ENCODE peak calls at places on chromosomes 16 and 17, in eight cellular contexts. M is sigmoid colon, W is fibroblast of the aortic adventitia, O is GM23338, Q is tibial nerve, C is psoas muscle, L is lower leg skin, U is GM06990. I is an unnamed sample.

GRCh38 chr16:27824006-27824405 is 239.5 kb downstream of the GSG1L start:
- DNase-seq in O (no peak), W (no peak), M (peak), C (no peak), Q (no peak), L (no peak), U (no peak), I (no peak)

GRCh38 chr17:63697341-63698286 is 2.3 kb downstream of the LIMD2 start:
- DNase-seq in W (peak), C (peak), U (peak), Q (no peak), M (no peak), L (no peak), O (peak), I (peak)

GRCh38 chr16:70706948-70707465 is 21.2 kb upstream of the MTSS2 start:
- DNase-seq in M (peak), O (no peak), Q (no peak), U (no peak), L (no peak), C (no peak), W (peak), I (no peak)

GRCh38 chr16:79077391-79077790 is 523.1 kb downstream of the MAF start:
- DNase-seq in C (no peak), W (no peak), U (no peak), L (no peak), M (no peak), O (peak), Q (no peak), I (no peak)

GRCh38 chr17:77905766-77906165 is 52.7 kb upstream of the TNRC6C start:
- DNase-seq in Q (no peak), M (peak), U (no peak), C (no peak), W (no peak), L (no peak), O (no peak), I (no peak)

GRCh38 chr17:73985466-73986015 is 217.9 kb upstream of the RPL38 start:
- DNase-seq in L (no peak), Q (no peak), W (no peak), O (no peak), C (no peak), M (no peak), U (no peak), I (no peak)

GRCh38 chr17:42477173-42477572 is 18.5 kb downstream of the ATP6V0A1 start:
- DNase-seq in L (no peak), U (no peak), M (no peak), O (no peak), W (no peak), Q (no peak), C (no peak), I (no peak)

GRCh38 chr17:50946223-50946890 is 80.2 kb upstream of the TOB1 start:
- DNase-seq in O (no peak), C (no peak), U (no peak), W (no peak), M (peak), Q (no peak), L (no peak), I (no peak)

GRCh38 chr17:828761-829160 is 46.6 kb downstream of the MRM3 start:
- DNase-seq in O (no peak), M (no peak), C (no peak), W (peak), L (no peak), Q (no peak), U (no peak), I (no peak)

GRCh38 chr17:50090971-50091950 is 3.9 kb upstream of the PDK2 start:
- DNase-seq in C (no peak), M (no peak), O (no peak), U (no peak), W (no peak), L (no peak), Q (no peak), I (no peak)

GRCh38 chr17:15977894-15978293 is 21.6 kb downstream of the ZSWIM7 start:
- DNase-seq in W (no peak), O (no peak), Q (no peak), U (no peak), L (no peak), C (no peak), M (no peak), I (no peak)

GRCh38 chr16:85259831-85260165 is 147.5 kb upstream of the CIBAR2 start:
- DNase-seq in Q (no peak), L (no peak), M (no peak), C (no peak), W (no peak), O (no peak), U (no peak), I (no peak)

GRCh38 chr17:42342242-42343008 is 45.8 kb downstream of the STAT3 start:
- DNase-seq in U (no peak), C (no peak), Q (no peak), L (no peak), W (no peak), M (peak), O (no peak), I (peak)

GRCh38 chr16:54986404-54986803 is 55.7 kb downstream of the IRX5 start:
- DNase-seq in U (no peak), M (no peak), Q (no peak), O (no peak), C (no peak), L (no peak), W (no peak), I (no peak)

GRCh38 chr17:58195518-58196123 is 3.1 kb downstream of the EPX start:
- DNase-seq in U (no peak), L (no peak), C (no peak), W (no peak), Q (no peak), M (no peak), O (no peak), I (no peak)

GRCh38 chr17:61402978-61403845 is 3.6 kb downstream of the TBX2 start:
- DNase-seq in O (peak), L (no peak), W (peak), C (no peak), Q (peak), U (no peak), M (no peak), I (no peak)

GRCh38 chr16:85376292-85377095 is 236.6 kb upstream of the GSE1 start:
- DNase-seq in Q (no peak), U (no peak), O (no peak), C (peak), W (no peak), L (no peak), M (peak), I (no peak)

DNA sequence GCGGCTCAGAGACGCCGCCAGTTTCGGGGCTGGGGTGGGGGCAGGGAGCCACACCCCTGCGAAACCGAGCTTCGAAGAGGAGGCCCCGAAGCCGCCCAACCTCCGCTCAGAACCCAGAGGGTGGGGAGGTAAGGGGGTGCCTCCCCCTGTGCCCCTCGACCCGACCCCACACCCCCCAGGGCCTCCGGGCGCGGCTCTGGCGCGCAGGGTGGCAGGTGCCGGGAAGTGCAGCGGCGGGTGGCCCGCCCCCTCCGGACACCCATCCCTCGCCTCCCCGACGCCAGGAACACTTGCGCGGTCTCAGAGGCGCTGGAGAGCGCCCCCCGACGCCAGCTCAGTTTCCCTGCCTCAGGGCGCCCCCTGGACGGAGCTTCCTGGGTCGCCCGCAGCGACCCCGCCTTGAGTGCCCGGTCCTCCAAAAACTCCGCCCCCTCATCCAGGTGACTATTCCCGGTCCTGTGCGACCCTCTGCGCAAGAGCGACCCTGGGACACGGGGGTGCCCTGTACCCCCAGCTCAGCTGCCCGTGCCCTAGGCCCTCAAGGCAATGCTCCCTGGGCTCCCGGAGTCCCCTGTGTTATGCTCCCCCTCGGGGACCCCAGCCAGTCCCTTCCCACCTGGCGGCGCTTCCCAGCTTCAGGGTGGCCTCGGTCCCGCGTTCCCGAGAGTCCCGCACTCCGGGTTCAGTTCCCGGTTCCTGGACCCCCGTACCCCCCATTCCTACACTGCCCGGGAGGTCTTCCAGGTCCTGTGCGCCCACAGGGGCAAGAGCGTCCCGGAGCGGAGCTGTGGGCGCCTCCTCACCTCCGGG is 562 bp downstream of the PPL start:
- DNase-seq in L (no peak), M (peak), Q (no peak), W (no peak), U (no peak), O (peak), C (peak), I (no peak)
- TF ChIP-seq CTCF in L (no peak), M (no peak), Q (peak), W (peak), U (peak), O (peak), C (peak), I (peak)

DNA sequence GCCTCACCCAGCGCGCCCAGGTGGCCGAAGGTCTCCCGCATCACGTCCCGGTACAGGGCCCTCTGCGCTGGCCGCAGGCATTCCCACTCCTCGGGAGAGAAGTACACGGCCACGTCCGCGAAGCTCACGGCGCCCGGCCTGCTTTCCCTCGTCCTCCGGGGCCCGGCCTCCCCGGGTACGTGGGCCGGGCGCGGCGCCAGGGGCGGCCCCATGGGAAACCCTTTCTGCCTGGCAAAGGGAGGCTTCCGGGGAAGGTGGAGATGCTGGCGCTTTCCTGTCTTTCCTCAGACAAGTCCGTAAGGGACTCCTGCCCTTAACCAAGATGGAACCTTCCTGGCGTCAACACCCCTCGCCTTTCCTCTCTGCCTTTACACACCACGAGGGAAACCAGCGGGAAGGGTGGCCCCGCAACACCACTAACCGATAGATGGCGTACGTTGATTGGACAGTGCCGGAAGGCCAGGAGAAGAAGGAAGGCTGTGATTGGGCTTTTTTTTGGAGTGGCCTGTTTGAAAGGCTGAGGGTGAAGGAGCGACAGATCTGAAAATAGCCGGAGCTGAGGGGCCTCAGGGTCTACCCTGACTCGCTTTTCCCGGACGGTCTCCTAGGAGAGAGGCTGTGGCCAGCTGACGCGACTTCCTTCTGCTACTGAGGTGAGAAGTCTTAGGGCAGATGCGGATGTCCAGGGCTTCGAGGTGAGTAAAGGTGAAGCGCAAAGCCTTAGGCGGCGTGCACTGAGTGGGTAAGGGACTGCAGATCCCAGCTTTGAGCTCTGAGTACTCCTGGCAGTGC is at the start of gene ZNF785:
- DNase-seq in U (peak), O (peak), W (peak), L (peak), C (peak), M (peak), Q (peak), I (peak)
- TF ChIP-seq CTCF in U (peak), O (peak), W (no peak), L (no peak), C (peak), M (no peak), Q (peak), I (peak)

DNA sequence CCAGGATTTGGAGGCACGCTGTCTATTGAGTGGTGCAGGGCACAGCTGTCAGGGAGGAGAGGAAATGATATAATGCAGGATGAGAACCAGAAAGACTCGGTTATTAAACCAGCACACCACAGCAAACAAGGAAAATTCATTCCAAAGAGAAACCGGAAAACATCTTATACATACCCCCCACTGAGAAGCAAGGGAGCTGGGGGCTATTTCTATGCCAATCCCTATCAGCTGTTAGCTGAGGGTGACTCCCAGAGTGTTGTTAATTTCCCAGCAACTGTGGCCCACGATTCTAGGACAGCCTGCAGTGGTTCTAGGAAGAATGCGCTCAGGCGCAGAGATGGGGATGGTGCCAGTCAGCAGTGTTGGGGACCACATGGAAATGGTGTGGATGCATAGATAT is 467.3 kb downstream of the PMP22 start:
- DNase-seq in U (no peak), W (no peak), C (no peak), L (no peak), M (no peak), Q (no peak), O (no peak), I (no peak)
- TF ChIP-seq CTCF in U (no peak), W (no peak), C (no peak), L (no peak), M (no peak), Q (no peak), O (no peak), I (no peak)

GRCh38 chr16:69037373-69038160 is 67.9 kb upstream of the HAS3 start:
- DNase-seq in O (no peak), W (no peak), L (no peak), U (no peak), C (no peak), M (peak), Q (no peak), I (no peak)

GRCh38 chr16:69040144-69040909 is 65.1 kb upstream of the HAS3 start:
- DNase-seq in U (no peak), C (no peak), O (no peak), M (peak), W (peak), Q (no peak), L (no peak), I (no peak)

GRCh38 chr16:69035375-69035774 is 70.1 kb upstream of the HAS3 start:
- DNase-seq in M (no peak), L (no peak), O (no peak), C (no peak), Q (no peak), W (peak), U (no peak), I (no peak)

GRCh38 chr16:69036399-69037091 is 68.9 kb upstream of the HAS3 start:
- DNase-seq in C (no peak), U (no peak), W (no peak), Q (no peak), M (peak), L (no peak), O (no peak), I (no peak)

DNA sequence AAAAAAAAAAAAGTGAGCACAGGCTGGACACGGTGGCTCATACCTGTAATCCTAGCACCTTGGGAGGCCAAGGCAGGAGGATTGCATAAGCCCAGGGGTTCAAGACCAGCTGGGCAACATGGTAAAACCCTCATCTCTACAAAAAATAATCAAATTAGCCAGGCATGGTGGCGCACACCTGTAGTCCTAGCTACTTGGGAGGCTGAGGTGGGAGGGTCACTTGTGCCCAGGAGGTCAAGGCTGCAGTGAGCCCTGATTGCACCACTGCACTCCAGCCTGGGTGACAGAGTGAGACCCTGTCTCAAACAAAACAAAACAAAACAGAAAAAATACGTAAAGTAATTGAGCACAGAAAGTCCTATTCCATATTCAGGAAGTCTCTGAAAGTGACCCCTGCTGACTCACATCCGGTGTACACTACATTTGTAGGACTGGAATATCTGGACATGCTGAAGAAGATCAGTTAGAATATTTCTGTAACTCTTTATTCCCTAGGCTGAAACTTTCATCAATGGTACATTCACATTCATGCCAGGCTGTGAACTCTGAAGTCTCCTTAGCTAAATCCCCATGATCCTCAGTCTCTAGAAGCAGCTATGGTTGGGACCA is 66.0 kb upstream of the HAS3 start:
- DNase-seq in U (no peak), O (no peak), C (no peak), L (no peak), W (no peak), M (peak), Q (no peak), I (no peak)
- TF ChIP-seq CTCF in U (no peak), O (no peak), C (no peak), L (no peak), W (no peak), M (no peak), Q (no peak), I (no peak)

GRCh38 chr16:8686031-8686621 is 11.7 kb downstream of the ABAT start:
- DNase-seq in L (no peak), W (no peak), O (no peak), Q (no peak), C (no peak), M (no peak), U (no peak), I (no peak)
- TF ChIP-seq CTCF in L (no peak), W (no peak), O (no peak), Q (no peak), C (no peak), M (no peak), U (no peak), I (no peak)

DNA sequence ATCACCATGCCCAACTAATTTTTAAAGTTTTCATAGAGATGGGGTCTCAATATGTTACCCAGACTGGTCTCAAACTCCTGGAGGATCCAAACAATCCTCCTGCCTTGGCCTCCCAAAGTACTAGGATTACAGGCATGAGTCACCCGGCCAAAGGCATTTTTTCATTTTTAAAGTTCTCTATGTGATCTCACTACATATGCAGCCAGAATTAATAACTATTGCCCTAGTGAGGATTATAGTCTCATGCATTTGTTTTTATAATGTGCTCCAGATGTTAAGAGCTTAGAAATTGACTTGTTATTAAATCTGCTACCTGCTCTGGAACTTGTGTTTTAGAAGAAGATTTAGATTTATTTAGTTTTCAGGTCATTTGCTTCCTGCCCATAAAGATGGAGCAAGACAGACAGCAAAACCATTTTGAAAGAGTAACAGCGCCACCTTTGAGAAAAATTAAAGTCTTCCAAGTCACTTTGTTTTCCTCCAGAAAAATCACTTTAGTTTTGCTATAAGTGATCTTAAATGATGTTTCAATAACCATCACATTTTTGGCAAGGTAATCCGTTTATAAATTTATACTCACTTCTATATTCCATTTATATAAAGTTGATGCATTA is 79.5 kb downstream of the CA4 start:
- DNase-seq in W (peak), U (no peak), C (no peak), M (no peak), L (no peak), O (no peak), Q (no peak), I (no peak)
- TF ChIP-seq CTCF in W (no peak), U (no peak), C (no peak), M (no peak), L (no peak), O (peak), Q (no peak), I (peak)

DNA sequence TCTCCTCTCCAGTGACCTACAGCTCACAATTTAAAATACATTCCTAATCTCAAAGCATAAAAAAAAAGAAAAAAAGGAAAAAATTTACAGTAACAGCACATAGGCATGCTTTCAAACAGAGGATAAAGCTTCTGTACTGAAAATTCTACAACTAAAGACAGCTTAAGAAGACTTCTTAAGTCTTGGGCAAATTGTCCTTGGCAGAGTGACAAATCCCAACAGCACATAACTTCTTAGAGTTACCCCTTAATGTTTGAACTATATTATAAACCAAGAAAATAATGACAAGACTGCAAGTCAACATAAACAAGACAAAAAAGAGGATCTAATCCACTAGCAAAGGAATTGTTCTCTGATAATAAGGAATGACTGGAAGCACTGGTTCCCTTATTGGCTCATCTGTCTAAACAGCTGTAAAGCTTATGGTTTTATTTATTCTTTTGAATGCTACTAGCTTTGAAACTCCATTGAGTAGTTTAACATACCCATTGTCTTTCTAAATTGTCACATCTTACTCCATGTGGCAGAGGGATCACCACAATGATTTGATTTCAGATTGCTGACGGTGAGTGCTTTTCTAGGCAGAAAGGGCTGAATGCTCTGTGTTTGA is 1576.8 kb upstream of the GOT2 start:
- DNase-seq in W (no peak), L (no peak), Q (no peak), M (no peak), C (no peak), U (no peak), O (peak), I (no peak)
- TF ChIP-seq CTCF in W (no peak), L (no peak), Q (no peak), M (no peak), C (no peak), U (no peak), O (no peak), I (no peak)

GRCh38 chr17:9529033-9529748 is 46.4 kb downstream of the STX8 start:
- DNase-seq in W (peak), Q (no peak), O (peak), L (no peak), U (no peak), M (no peak), C (no peak), I (peak)
- TF ChIP-seq CTCF in W (peak), Q (peak), O (peak), L (no peak), U (peak), M (peak), C (peak), I (peak)

GRCh38 chr17:7240375-7240774 is 1.1 kb upstream of the PHF23 start:
- DNase-seq in W (no peak), Q (no peak), U (no peak), C (no peak), O (no peak), M (no peak), L (no peak), I (no peak)

GRCh38 chr17:7241047-7241733 is 1.1 kb downstream of the GABARAP start:
- DNase-seq in O (no peak), W (peak), M (no peak), L (no peak), C (no peak), Q (no peak), U (no peak), I (no peak)

GRCh38 chr17:7241783-7242716 is at the start of gene GABARAP:
- DNase-seq in L (peak), U (peak), O (peak), W (peak), Q (peak), M (peak), C (peak), I (peak)

GRCh38 chr17:7239091-7240027 is at the start of gene PHF23:
- DNase-seq in C (peak), Q (peak), U (peak), O (peak), L (peak), W (peak), M (peak), I (peak)

GRCh38 chr17:7242717-7243576 is 698 bp upstream of the GABARAP start:
- DNase-seq in U (peak), C (peak), M (peak), W (peak), O (peak), Q (peak), L (peak), I (peak)
- TF ChIP-seq CTCF in U (no peak), C (peak), M (no peak), W (no peak), O (peak), Q (no peak), L (no peak), I (no peak)

I was measured in GM10248.